ENCODE peak calls at places on chromosomes 7 and 10, in five cellular contexts. L is PC-3, G is HCT116, I is MM.1S, M is neural progenitor cell. X is an unnamed sample.

GRCh38 chr10:131977323-131978096 is 4.2 kb downstream of the BNIP3 start:
- DNase-seq in L (no peak), G (no peak), I (no peak), M (no peak), X (no peak)

GRCh38 chr7:142338633-142339501 is 81.0 kb upstream of the PRSS58 start:
- DNase-seq in L (peak), G (peak), I (no peak), M (peak), X (peak)

GRCh38 chr7:120041798-120042197 is 231.2 kb upstream of the KCND2 start:
- DNase-seq in L (no peak), G (no peak), I (no peak), M (no peak), X (no peak)

GRCh38 chr10:28664369-28664740 is 13.0 kb upstream of the BAMBI start:
- DNase-seq in L (no peak), G (no peak), I (no peak), M (no peak), X (peak)

GRCh38 chr10:76647276-76647675 is 990.3 kb downstream of the KCNMA1 start:
- DNase-seq in L (peak), G (no peak), I (no peak), M (no peak), X (peak)

GRCh38 chr7:101772508-101773306 is 44.7 kb upstream of the CUX1 start:
- DNase-seq in L (no peak), G (no peak), I (no peak), M (no peak), X (no peak)

GRCh38 chr10:3094565-3095168 is 27.3 kb downstream of the PFKP start:
- DNase-seq in L (no peak), G (no peak), I (no peak), M (peak), X (no peak)

GRCh38 chr10:121659236-121659635 is 61.0 kb upstream of the FGFR2 start:
- DNase-seq in L (no peak), G (no peak), I (no peak), M (no peak), X (no peak)

GRCh38 chr10:103197177-103197576 is 4.1 kb upstream of the NT5C2 start:
- DNase-seq in L (peak), G (peak), I (peak), M (no peak), X (peak)

GRCh38 chr10:103192451-103193106 is 493 bp downstream of the NT5C2 start:
- DNase-seq in L (peak), G (peak), I (peak), M (peak), X (peak)

GRCh38 chr10:103193820-103194529 is 903 bp upstream of the NT5C2 start:
- DNase-seq in L (peak), G (peak), I (no peak), M (peak), X (peak)

GRCh38 chr10:103192089-103192450 is 1.0 kb downstream of the NT5C2 start:
- DNase-seq in L (no peak), G (no peak), I (peak), M (no peak), X (peak)

GRCh38 chr10:103193107-103193819 is at the start of gene NT5C2:
- DNase-seq in L (peak), G (peak), I (peak), M (peak), X (peak)
- TF ChIP-seq EZH2 in L (no peak), G (no peak), I (no peak), M (no peak), X (no peak)

GRCh38 chr7:32929430-32930161 is 27.6 kb upstream of the FKBP9 start:
- DNase-seq in L (no peak), G (no peak), I (no peak), M (no peak), X (no peak)
- H3K9ac ChIP-seq in L (no peak), G (no peak), I (no peak), M (no peak), X (no peak)

GRCh38 chr10:77726732-77727131 is 89.1 kb upstream of the KCNMA1 start:
- DNase-seq in L (no peak), G (no peak), I (no peak), M (no peak), X (no peak)

GRCh38 chr10:77724820-77725219 is 87.2 kb upstream of the KCNMA1 start:
- DNase-seq in L (no peak), G (no peak), I (no peak), M (no peak), X (no peak)

GRCh38 chr10:77723376-77723775 is 85.8 kb upstream of the KCNMA1 start:
- DNase-seq in L (no peak), G (no peak), I (no peak), M (no peak), X (no peak)

GRCh38 chr10:77726301-77726700 is 88.7 kb upstream of the KCNMA1 start:
- DNase-seq in L (no peak), G (no peak), I (no peak), M (no peak), X (no peak)
- TF ChIP-seq EZH2phosphoT487 in L (no peak), G (no peak), I (no peak), M (no peak), X (no peak)

DNA sequence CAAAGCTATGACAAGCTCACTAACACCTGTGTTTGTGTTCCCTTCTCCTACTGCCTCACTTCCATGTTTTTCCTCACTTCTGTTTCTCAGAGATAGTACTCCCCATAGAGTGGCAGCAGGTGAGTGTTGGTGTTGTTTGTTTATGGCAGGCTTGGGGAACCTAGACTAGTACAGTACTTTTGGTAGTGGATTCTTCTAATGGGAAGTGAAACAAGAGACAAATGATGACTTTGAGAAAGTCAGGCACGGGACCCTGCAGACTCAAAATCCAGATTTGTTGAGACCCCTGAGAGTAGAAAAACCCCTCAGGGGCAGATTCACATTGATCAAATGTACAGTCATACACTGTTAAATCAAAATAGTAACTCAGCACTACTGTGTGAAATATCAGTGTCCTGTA is 6.4 kb upstream of the CFAP69 start:
- DNase-seq in L (no peak), G (no peak), I (no peak), M (no peak), X (no peak)
- TF ChIP-seq EZH2 in L (no peak), G (no peak), I (no peak), M (no peak), X (no peak)

DNA sequence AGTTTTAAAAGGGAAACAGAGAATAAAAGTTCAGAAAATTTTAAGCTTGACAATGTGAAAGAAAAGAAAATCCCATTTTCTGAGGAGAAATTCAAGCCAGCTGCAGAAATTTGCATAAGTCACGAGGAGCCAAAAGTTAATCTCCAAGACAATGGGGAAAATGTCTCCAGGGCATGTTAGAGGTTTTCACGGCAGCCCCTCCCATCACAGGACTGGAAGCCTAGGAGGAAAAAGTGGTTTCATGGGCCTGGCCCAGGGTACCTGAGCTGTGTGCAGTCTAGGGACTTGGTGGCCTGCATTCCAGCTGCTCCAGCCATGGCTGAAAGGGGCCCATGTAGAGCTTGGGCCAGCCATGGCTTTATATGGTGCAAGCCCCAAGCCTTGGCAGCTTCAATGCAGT is 59.6 kb upstream of the NXPH1 start:
- DNase-seq in L (no peak), G (no peak), I (no peak), M (no peak), X (no peak)
- H3K9ac ChIP-seq in L (no peak), G (no peak), I (no peak), M (no peak), X (no peak)

DNA sequence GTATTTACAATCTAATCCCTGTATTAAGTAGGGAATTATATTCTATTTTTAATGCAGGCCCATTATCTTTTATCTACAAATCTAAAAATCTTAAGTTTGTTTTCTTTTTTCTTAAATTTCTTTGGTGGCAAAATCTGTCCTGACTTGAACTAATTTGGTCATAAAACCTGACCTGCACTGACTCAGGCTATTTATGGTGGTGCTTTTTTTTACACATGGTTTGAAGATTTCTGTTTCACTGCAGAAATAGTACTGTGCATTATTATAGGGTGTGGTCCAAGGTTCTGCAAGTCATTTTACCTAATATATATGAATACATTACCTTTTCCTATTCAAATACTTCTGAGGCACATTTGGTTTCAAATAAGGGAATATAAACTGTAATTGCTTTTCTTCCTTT is 137.0 kb downstream of the CD36 start:
- DNase-seq in L (no peak), G (no peak), I (peak), M (no peak), X (peak)
- TF ChIP-seq EZH2phosphoT487 in L (no peak), G (no peak), I (no peak), M (no peak), X (no peak)

DNA sequence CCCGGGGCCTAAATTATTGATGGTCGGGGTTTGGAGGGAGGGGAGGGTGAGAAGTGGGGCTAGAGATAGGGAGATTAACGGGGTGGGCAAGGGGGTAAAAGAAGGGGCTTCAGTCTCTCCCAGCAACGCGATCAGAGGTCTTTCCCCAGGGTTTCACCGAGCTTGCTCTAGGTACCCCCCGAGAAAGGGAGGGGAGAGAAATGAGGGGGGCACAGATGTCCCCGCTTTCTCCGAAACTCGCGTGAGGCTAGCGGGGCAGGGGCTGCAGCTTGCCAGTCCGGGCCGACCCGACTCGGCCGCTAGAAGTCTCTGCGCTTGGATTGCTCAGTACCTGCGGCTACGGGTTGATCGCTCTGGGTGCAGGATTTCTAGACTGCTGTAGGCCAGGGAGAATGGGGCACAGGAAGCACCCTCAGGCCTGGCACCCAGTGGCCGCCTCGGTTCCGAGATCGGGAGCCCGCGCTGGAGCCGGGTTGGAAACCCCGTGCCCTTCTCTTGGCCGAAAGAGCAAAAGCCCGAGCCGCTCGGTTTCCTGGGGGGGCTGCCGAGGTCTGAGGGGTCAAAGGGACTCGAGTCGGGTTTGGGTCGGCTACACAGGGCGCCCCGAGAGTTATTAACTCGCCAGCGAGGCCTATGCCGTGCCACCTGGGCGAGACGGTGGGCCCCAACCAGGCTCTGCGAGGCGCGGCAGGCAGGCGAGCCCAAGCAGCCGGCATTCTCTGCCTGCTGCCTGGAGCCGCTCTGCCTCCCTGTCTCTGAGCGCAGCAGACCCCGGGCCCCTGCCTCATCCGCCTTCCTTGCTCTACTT is 3.1 kb downstream of the PAX2 start:
- DNase-seq in L (no peak), G (no peak), I (no peak), M (peak), X (no peak)
- TF ChIP-seq EZH2 in L (no peak), G (no peak), I (no peak), M (peak), X (peak)

DNA sequence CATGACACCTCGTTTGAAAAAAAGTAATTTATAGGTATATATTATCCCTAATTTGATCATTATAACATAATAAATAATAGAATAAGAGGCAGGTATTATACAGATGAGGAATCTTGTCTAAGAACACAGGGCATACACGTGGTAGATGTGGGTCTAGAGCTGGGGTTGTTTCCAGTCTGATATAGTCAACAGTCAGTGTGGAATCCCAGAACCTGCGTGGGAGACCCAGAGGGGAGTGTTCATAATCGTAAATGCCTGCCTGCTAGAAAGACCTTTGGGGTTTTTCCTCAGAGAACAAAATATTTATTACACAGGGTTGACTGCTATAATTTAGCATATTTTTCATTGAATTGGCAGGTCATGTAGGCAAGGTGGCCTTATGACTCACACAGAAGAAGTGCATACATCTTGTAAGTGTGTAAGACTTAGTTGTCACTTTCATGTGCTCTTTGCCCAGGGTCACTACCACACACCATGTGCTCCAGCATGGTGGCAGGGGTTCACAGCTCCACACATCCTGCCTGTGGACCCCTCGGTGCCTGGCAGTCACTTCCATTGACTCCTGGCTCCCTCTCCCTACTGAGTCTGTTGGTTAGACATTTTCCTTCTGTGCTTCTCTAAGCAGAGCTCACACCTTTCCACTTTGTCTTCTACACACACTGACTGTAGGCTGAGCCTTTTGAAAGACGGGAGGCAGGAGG is 94.9 kb upstream of the IKZF1 start:
- DNase-seq in L (no peak), G (no peak), I (no peak), M (no peak), X (no peak)
- H3K9ac ChIP-seq in L (no peak), G (no peak), I (no peak), M (no peak), X (no peak)

DNA sequence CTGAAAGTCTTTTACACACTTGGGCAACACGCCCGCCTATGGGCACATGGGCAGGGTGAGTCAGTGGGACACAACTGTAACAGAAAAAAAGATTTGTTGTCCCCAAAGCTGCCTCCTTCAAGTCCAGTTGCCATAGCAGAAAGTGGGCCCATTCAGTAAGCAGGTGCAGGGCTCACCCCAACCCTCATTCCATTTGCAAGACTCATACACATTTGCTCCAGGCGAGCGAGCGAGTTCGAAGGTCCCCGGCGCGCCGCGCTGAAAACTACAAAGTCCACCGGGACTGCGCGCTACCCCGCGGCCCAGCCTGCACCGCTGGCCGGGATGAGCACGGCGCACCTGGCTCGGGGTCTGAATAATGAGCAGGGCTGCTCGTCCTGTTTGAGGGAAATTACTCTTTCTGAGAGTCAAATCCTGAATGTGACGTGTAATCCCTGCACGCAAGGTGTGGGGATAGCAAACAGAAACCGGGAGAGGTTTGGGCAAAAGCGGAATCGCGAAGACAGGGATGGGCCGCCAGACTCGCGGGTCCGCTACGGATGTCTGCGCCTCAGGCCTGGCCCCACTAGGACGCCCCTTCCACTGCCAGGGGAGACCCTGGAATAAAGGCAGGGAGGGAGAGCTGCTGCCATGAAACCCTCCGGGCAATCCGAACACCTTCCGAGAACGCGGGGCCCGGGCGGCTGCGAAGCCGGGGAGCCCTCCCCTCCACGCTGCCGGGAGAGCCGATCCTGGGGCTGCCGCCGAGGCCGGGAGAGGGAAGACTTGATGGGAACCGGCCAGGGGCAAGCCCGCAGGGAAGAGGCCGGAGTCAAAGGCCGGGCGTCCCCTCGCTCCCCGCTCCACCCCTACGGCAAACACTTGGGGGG is 982 bp downstream of the COBL start:
- DNase-seq in L (peak), G (peak), I (no peak), M (peak), X (peak)
- TF ChIP-seq EZH2phosphoT487 in L (no peak), G (no peak), I (no peak), M (no peak), X (peak)

GRCh38 chr10:101286248-101287046 is 57.2 kb upstream of the LBX1 start:
- DNase-seq in L (no peak), G (no peak), I (no peak), M (no peak), X (no peak)
- TF ChIP-seq EZH2 in L (no peak), G (no peak), I (no peak), M (no peak), X (no peak)

X was measured in GM23248.